ENCODE peak calls at places on chromosomes 16 and 17, in nine cellular contexts. A, W, K, N, P, J, R, X and F are unnamed samples.

GRCh38 chr17:21425736-21426135 is 49.6 kb downstream of the KCNJ12 start:
- DNase-seq in A (no peak), W (no peak), K (no peak), N (no peak), P (no peak), J (no peak), R (no peak), X (no peak), F (peak)

GRCh38 chr16:52050418-52050817 is 496.5 kb downstream of the TOX3 start:
- DNase-seq in A (no peak), W (peak), K (no peak), N (no peak), P (no peak), J (no peak), R (no peak), X (no peak), F (no peak)

GRCh38 chr16:73054732-73055481 is 7.0 kb upstream of the ZFHX3 start:
- DNase-seq in A (no peak), W (peak), K (no peak), N (no peak), P (no peak), J (no peak), R (peak), X (no peak), F (peak)

GRCh38 chr16:1434644-1435592 is 4.0 kb downstream of the PERCC1 start:
- DNase-seq in A (no peak), W (no peak), K (no peak), N (no peak), P (no peak), J (no peak), R (no peak), X (no peak), F (no peak)

GRCh38 chr17:83081561-83082201 is 2.3 kb downstream of the METRNL start:
- DNase-seq in A (no peak), W (peak), K (no peak), N (peak), P (peak), J (no peak), R (no peak), X (peak), F (no peak)

GRCh38 chr17:38861399-38861843 is 7.9 kb upstream of the RPL23 start:
- DNase-seq in A (no peak), W (no peak), K (no peak), N (no peak), P (no peak), J (no peak), R (peak), X (no peak), F (no peak)

GRCh38 chr17:46139365-46140210 is 53.6 kb downstream of the KANSL1 start:
- DNase-seq in A (no peak), W (no peak), K (no peak), N (no peak), P (no peak), J (no peak), R (no peak), X (no peak), F (no peak)

GRCh38 chr16:67456383-67457140 is 24.4 kb downstream of the ATP6V0D1 start:
- DNase-seq in A (no peak), W (peak), K (no peak), N (peak), P (peak), J (no peak), R (peak), X (no peak), F (no peak)

GRCh38 chr17:66620528-66620927 is 214.4 kb upstream of the CACNG5 start:
- DNase-seq in A (no peak), W (no peak), K (no peak), N (no peak), P (no peak), J (no peak), R (no peak), X (no peak), F (no peak)

GRCh38 chr16:47375423-47375822 is 85.4 kb downstream of the ITFG1 start:
- DNase-seq in A (no peak), W (no peak), K (no peak), N (no peak), P (no peak), J (no peak), R (no peak), X (no peak), F (no peak)

GRCh38 chr17:45784293-45784582 is at the start of gene CRHR1:
- DNase-seq in A (no peak), W (no peak), K (no peak), N (no peak), P (no peak), J (no peak), R (no peak), X (no peak), F (no peak)

GRCh38 chr17:63405741-63406261 is 40.3 kb downstream of the CYB561 start:
- DNase-seq in A (peak), W (peak), K (peak), N (no peak), P (no peak), J (peak), R (no peak), X (no peak), F (peak)

GRCh38 chr16:82776466-82777146 is 149.8 kb downstream of the CDH13 start:
- DNase-seq in A (no peak), W (no peak), K (no peak), N (no peak), P (no peak), J (no peak), R (no peak), X (no peak), F (no peak)

GRCh38 chr16:265711-266110 is 10.0 kb downstream of the RGS11 start:
- DNase-seq in A (no peak), W (no peak), K (no peak), N (no peak), P (no peak), J (no peak), R (peak), X (peak), F (no peak)

GRCh38 chr17:42653179-42654124 is 5.6 kb upstream of the TUBG2 start:
- DNase-seq in A (peak), W (peak), K (no peak), N (peak), P (peak), J (no peak), R (peak), X (peak), F (no peak)

GRCh38 chr17:42142371-42142896 is 12.4 kb downstream of the RAB5C start:
- DNase-seq in A (no peak), W (peak), K (no peak), N (no peak), P (no peak), J (peak), R (no peak), X (no peak), F (no peak)

GRCh38 chr17:79360196-79360595 is 250.7 kb downstream of the RBFOX3 start:
- DNase-seq in A (no peak), W (no peak), K (no peak), N (no peak), P (no peak), J (no peak), R (no peak), X (peak), F (no peak)

GRCh38 chr16:27402964-27403600 is 1.1 kb downstream of the IL21R start:
- DNase-seq in A (no peak), W (no peak), K (no peak), N (no peak), P (no peak), J (no peak), R (no peak), X (no peak), F (no peak)

GRCh38 chr16:3745751-3746355 is 28.5 kb upstream of the TRAP1 start:
- DNase-seq in A (no peak), W (peak), K (peak), N (peak), P (peak), J (no peak), R (no peak), X (no peak), F (no peak)

GRCh38 chr17:6862122-6862521 is 30.6 kb upstream of the TEKT1 start:
- DNase-seq in A (no peak), W (no peak), K (no peak), N (no peak), P (no peak), J (no peak), R (no peak), X (no peak), F (no peak)

GRCh38 chr17:58337600-58338453 is 9.2 kb upstream of the TSPOAP1 start:
- DNase-seq in A (peak), W (peak), K (peak), N (peak), P (peak), J (peak), R (peak), X (peak), F (peak)

GRCh38 chr16:85903576-85903975 is 4.6 kb downstream of the IRF8 start:
- DNase-seq in A (no peak), W (no peak), K (no peak), N (no peak), P (peak), J (no peak), R (no peak), X (peak), F (peak)
- H3K4me3 ChIP-seq in A (no peak), W (no peak), K (no peak), N (no peak), P (no peak), J (no peak), R (no peak), X (no peak), F (peak)

GRCh38 chr17:14015286-14015685 is 54.0 kb upstream of the COX10 start:
- DNase-seq in A (no peak), W (no peak), K (no peak), N (no peak), P (no peak), J (no peak), R (no peak), X (no peak), F (no peak)
- H3K4me3 ChIP-seq in A (no peak), W (no peak), K (no peak), N (no peak), P (no peak), J (no peak), R (no peak), X (no peak), F (no peak)

GRCh38 chr17:33889079-33889478 is 366.0 kb upstream of the CCL2 start:
- DNase-seq in A (no peak), W (no peak), K (no peak), N (no peak), P (no peak), J (no peak), R (no peak), X (no peak), F (no peak)
- H3K4me3 ChIP-seq in A (no peak), W (no peak), K (no peak), N (no peak), P (no peak), J (no peak), R (no peak), X (no peak), F (no peak)

DNA sequence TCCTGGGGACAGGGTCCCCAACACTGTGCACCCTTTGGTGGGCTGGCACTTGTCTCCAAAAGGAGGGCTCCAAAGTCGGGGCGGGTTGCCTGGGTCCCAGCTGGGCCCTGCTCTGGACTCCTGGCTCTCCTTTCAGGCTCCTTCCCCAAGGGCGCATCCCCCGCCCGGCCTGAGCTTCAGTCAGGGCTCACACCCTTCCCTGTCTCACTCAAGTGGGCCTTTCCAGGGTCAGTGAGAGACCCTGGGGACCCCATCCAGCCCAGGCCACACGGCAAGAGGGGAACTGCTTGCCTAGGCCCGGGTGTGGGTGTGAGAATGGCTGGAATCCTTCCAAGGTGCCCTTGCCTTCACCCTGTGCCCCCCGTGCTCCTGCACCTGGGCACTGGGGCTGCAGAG is 41.8 kb upstream of the SLC38A10 start:
- DNase-seq in A (no peak), W (no peak), K (no peak), N (no peak), P (no peak), J (no peak), R (no peak), X (peak), F (no peak)
- H3K4me3 ChIP-seq in A (no peak), W (no peak), K (no peak), N (no peak), P (no peak), J (no peak), R (no peak), X (no peak), F (no peak)

GRCh38 chr17:18038149-18038850 is 668 bp downstream of the ATPAF2 start:
- DNase-seq in A (no peak), W (no peak), K (no peak), N (no peak), P (no peak), J (no peak), R (peak), X (no peak), F (no peak)

GRCh38 chr17:18035704-18036103 is 3.3 kb downstream of the ATPAF2 start:
- DNase-seq in A (no peak), W (no peak), K (no peak), N (no peak), P (no peak), J (no peak), R (no peak), X (no peak), F (no peak)

GRCh38 chr17:18039535-18040286 is 503 bp downstream of the GID4 start:
- DNase-seq in A (no peak), W (no peak), K (no peak), N (peak), P (no peak), J (peak), R (no peak), X (peak), F (no peak)

GRCh38 chr17:18038861-18039534 is at the start of the genes ATPAF2 and GID4:
- DNase-seq in A (peak), W (peak), K (peak), N (peak), P (peak), J (peak), R (peak), X (peak), F (peak)

DNA sequence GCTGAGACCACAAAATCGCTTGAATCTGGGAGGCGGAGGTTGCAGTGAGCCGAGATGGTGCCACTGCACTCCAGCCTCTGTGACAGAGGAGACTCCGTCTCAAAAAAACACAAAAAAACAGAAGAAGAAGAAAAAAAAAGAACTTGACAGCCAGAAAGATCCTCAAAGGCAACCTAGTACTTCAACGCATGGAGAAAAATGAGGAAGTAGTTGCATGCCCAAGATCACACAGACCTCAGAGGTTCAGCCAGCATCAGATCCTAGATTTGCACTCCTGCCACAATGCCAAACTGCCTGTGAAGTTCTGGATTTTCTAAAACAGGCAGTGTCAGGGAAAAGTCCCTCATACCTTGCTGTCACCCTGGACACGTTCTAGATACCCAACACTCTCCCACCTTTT is 1.5 kb downstream of the ATPAF2 start:
- DNase-seq in A (no peak), W (no peak), K (no peak), N (no peak), P (no peak), J (no peak), R (no peak), X (no peak), F (no peak)
- H3K4me3 ChIP-seq in A (no peak), W (no peak), K (no peak), N (no peak), P (no peak), J (no peak), R (no peak), X (no peak), F (no peak)

GRCh38 chr17:28747801-28748750 is 4.3 kb downstream of the TRAF4 start:
- DNase-seq in A (no peak), W (no peak), K (no peak), N (no peak), P (peak), J (no peak), R (no peak), X (peak), F (no peak)

GRCh38 chr17:28746611-28747045 is 2.8 kb downstream of the TRAF4 start:
- DNase-seq in A (no peak), W (no peak), K (peak), N (peak), P (peak), J (no peak), R (peak), X (peak), F (no peak)

GRCh38 chr17:28745777-28746473 is 2.1 kb downstream of the TRAF4 start:
- DNase-seq in A (no peak), W (no peak), K (peak), N (peak), P (peak), J (no peak), R (peak), X (peak), F (no peak)

GRCh38 chr17:28748852-28749515 is 5.2 kb downstream of the TRAF4 start:
- DNase-seq in A (no peak), W (no peak), K (no peak), N (no peak), P (peak), J (no peak), R (no peak), X (peak), F (no peak)

GRCh38 chr17:28747046-28747691 is 3.4 kb downstream of the TRAF4 start:
- DNase-seq in A (no peak), W (no peak), K (no peak), N (peak), P (peak), J (no peak), R (peak), X (peak), F (no peak)
- H3K4me3 ChIP-seq in A (peak), W (no peak), K (no peak), N (no peak), P (no peak), J (no peak), R (no peak), X (no peak), F (no peak)

GRCh38 chr17:16418684-16419066 is 3.3 kb downstream of the TRPV2 start:
- DNase-seq in A (no peak), W (no peak), K (no peak), N (no peak), P (no peak), J (no peak), R (no peak), X (no peak), F (no peak)
- H3K4me3 ChIP-seq in A (no peak), W (no peak), K (no peak), N (no peak), P (no peak), J (no peak), R (no peak), X (no peak), F (no peak)

GRCh38 chr17:74742153-74742515 is 5.1 kb downstream of the RAB37 start:
- DNase-seq in A (no peak), W (no peak), K (no peak), N (no peak), P (no peak), J (no peak), R (peak), X (no peak), F (peak)
- H3K4me3 ChIP-seq in A (no peak), W (no peak), K (no peak), N (no peak), P (no peak), J (no peak), R (no peak), X (no peak), F (peak)

GRCh38 chr16:30032083-30032819 is 1.2 kb upstream of the TLCD3B start:
- DNase-seq in A (peak), W (peak), K (no peak), N (peak), P (no peak), J (peak), R (peak), X (no peak), F (peak)

GRCh38 chr16:30030011-30030685 is 923 bp downstream of the TLCD3B start:
- DNase-seq in A (no peak), W (no peak), K (no peak), N (no peak), P (no peak), J (no peak), R (peak), X (no peak), F (no peak)

GRCh38 chr16:30030841-30031413 is at the start of gene TLCD3B:
- DNase-seq in A (no peak), W (no peak), K (no peak), N (no peak), P (no peak), J (no peak), R (peak), X (no peak), F (no peak)

GRCh38 chr16:30033270-30033669 is 2.2 kb upstream of the TLCD3B start:
- DNase-seq in A (no peak), W (no peak), K (no peak), N (no peak), P (no peak), J (no peak), R (no peak), X (no peak), F (no peak)

GRCh38 chr16:30031477-30031918 is 427 bp upstream of the TLCD3B start:
- DNase-seq in A (no peak), W (no peak), K (no peak), N (no peak), P (no peak), J (no peak), R (peak), X (no peak), F (no peak)
- H3K4me3 ChIP-seq in A (no peak), W (no peak), K (no peak), N (no peak), P (no peak), J (no peak), R (peak), X (no peak), F (no peak)